ENCODE peak calls at places on chromosomes 11 and 22, in nine cellular contexts. O is T-cell, D is GM13976, C is NCI-H774, I is amniotic stem cell, X is tibial nerve, F is HEK293T, N is astrocyte of the spinal cord, Z is WTC11. L is an unnamed sample.

GRCh38 chr11:86119062-86119461 is 50.2 kb upstream of the PICALM start:
- DNase-seq in O (no peak), D (no peak), C (peak), I (no peak), X (no peak), F (no peak), N (no peak), Z (no peak), L (no peak)

GRCh38 chr11:57275582-57275981 is 38.5 kb upstream of the APLNR start:
- DNase-seq in O (no peak), D (no peak), C (no peak), I (no peak), X (no peak), F (no peak), N (no peak), Z (no peak), L (no peak)

GRCh38 chr11:34756591-34756990 is 135.7 kb downstream of the EHF start:
- DNase-seq in O (no peak), D (no peak), C (no peak), I (no peak), X (no peak), F (no peak), N (no peak), Z (no peak), L (no peak)

GRCh38 chr22:22787805-22788459 is 99.7 kb upstream of the IGLL5 start:
- DNase-seq in O (peak), D (peak), C (peak), I (no peak), X (peak), F (peak), N (peak), Z (peak), L (peak)

GRCh38 chr11:113884361-113884836 is 9.0 kb upstream of the USP28 start:
- DNase-seq in O (no peak), D (no peak), C (no peak), I (no peak), X (no peak), F (no peak), N (peak), Z (peak), L (no peak)

GRCh38 chr11:119236891-119237290 is 30.8 kb downstream of the CBL start:
- DNase-seq in O (no peak), D (no peak), C (no peak), I (no peak), X (no peak), F (no peak), N (no peak), Z (no peak), L (no peak)

GRCh38 chr22:42376721-42377177 is 55.5 kb downstream of the NFAM1 start:
- DNase-seq in O (no peak), D (no peak), C (no peak), I (no peak), X (peak), F (peak), N (no peak), Z (peak), L (peak)

GRCh38 chr11:31218847-31219246 is 150.7 kb downstream of the DCDC1 start:
- DNase-seq in O (no peak), D (no peak), C (no peak), I (no peak), X (no peak), F (no peak), N (no peak), Z (no peak), L (no peak)

L was measured in K562.